ENCODE peak calls at places on chromosomes 7 and 10, in five cellular contexts. N, H, V, W and U are unnamed samples.

GRCh38 chr10:125101049-125101448 is 59.3 kb downstream of the CTBP2 start:
- DNase-seq in N (no peak), H (no peak), V (no peak), W (no peak), U (no peak)

GRCh38 chr10:102195301-102195870 is 30.7 kb upstream of the ELOVL3 start:
- DNase-seq in N (no peak), H (no peak), V (no peak), W (no peak), U (no peak)

GRCh38 chr7:141654551-141654950 is 47.4 kb downstream of the DENND11 start:
- DNase-seq in N (peak), H (peak), V (peak), W (peak), U (peak)

GRCh38 chr10:113228570-113228969 is 278.5 kb downstream of the TCF7L2 start:
- DNase-seq in N (no peak), H (no peak), V (no peak), W (no peak), U (no peak)

GRCh38 chr7:44150466-44150832 is 9.3 kb upstream of the MYL7 start:
- DNase-seq in N (no peak), H (no peak), V (no peak), W (no peak), U (no peak)

GRCh38 chr7:38463277-38464224 is 167.6 kb downstream of the AMPH start:
- DNase-seq in N (no peak), H (no peak), V (no peak), W (no peak), U (no peak)

GRCh38 chr10:1687190-1687589 is 50.1 kb downstream of the ADARB2 start:
- DNase-seq in N (no peak), H (no peak), V (no peak), W (peak), U (no peak)

GRCh38 chr7:105596866-105597265 is 15.6 kb upstream of the EFCAB10 start:
- DNase-seq in N (no peak), H (no peak), V (no peak), W (peak), U (no peak)

GRCh38 chr10:11921800-11922387 is 98.7 kb downstream of the PROSER2 start:
- DNase-seq in N (no peak), H (no peak), V (no peak), W (no peak), U (no peak)

GRCh38 chr10:111379521-111379920 is 302.7 kb downstream of the ADRA2A start:
- DNase-seq in N (no peak), H (no peak), V (no peak), W (no peak), U (no peak)

GRCh38 chr7:130667593-130668257 is 823 bp downstream of the COPG2 start:
- DNase-seq in N (peak), H (no peak), V (peak), W (peak), U (peak)